ENCODE peak calls at places on chromosome 10, in seven cellular contexts. C is heart left ventricle; T is stimulated activated CD4-positive, alpha-beta T cell treated with anti-CD3 and anti-CD28 coated beads, Interleukin-4, amount 100 ng/mL, for 1 hour; H is mucosa of descending colon; V is stimulated activated naive B cell treated with anti-CD40 and anti-IgM and Interleukin-4, amounts not matched to agents 10 μg/mL and 1 μg/mL and 100 μg/mL, for 72 hours; U is KBM-7; X is activated T-cell treated with anti-CD3 and anti-CD28 coated beads for 24 hours. A is an unnamed sample.

GRCh38 chr10:89427629-89428028 is 13.3 kb downstream of the IFIT5 start:
- DNase-seq in C (no peak), T (no peak), H (no peak), V (no peak), U (no peak), X (no peak), A (peak)

GRCh38 chr10:58158806-58159205 is 108.9 kb downstream of the IPMK start:
- DNase-seq in C (no peak), T (no peak), H (no peak), V (no peak), U (no peak), X (no peak), A (no peak)

GRCh38 chr10:99908512-99908911 is 101.2 kb downstream of the DNMBP start:
- DNase-seq in C (no peak), T (no peak), H (no peak), V (no peak), U (peak), X (no peak), A (no peak)

GRCh38 chr10:14588084-14588937 is 186.4 kb downstream of the FAM107B start:
- DNase-seq in C (no peak), T (peak), H (no peak), V (peak), U (no peak), X (peak), A (no peak)

GRCh38 chr10:113924664-113925063 is 70.2 kb downstream of the NHLRC2 start:
- DNase-seq in C (no peak), T (no peak), H (no peak), V (no peak), U (no peak), X (no peak), A (no peak)

GRCh38 chr10:60172363-60172990 is 217.2 kb downstream of the ANK3 start:
- DNase-seq in C (no peak), T (no peak), H (no peak), V (no peak), U (no peak), X (no peak), A (no peak)

GRCh38 chr10:105729428-105729827 is 1088.3 kb downstream of the SORCS3 start:
- DNase-seq in C (no peak), T (no peak), H (no peak), V (no peak), U (no peak), X (no peak), A (no peak)

GRCh38 chr10:95837783-95838182 is 70.0 kb upstream of the CC2D2B start:
- DNase-seq in C (no peak), T (no peak), H (no peak), V (peak), U (peak), X (no peak), A (no peak)

GRCh38 chr10:108392286-108392685 is 1227.8 kb upstream of the SORCS1 start:
- DNase-seq in C (no peak), T (no peak), H (no peak), V (no peak), U (no peak), X (no peak), A (no peak)

GRCh38 chr10:48605786-48606529 is 1.1 kb upstream of the ARHGAP22 start:
- DNase-seq in C (no peak), T (no peak), H (no peak), V (no peak), U (no peak), X (no peak), A (no peak)

GRCh38 chr10:57320416-57320815 is 947.3 kb downstream of the IPMK start:
- DNase-seq in C (no peak), T (no peak), H (no peak), V (no peak), U (no peak), X (no peak), A (no peak)